ENCODE peak calls at places on chromosomes 7 and 10, in nine cellular contexts. F is prostate gland, N is GM12892, S is IMR-90, C is suprapubic skin, L is erythroblast, T is spleen, P is vagina, Q is right lobe of liver. Z is an unnamed sample.

GRCh38 chr10:101780187-101780817 is 2.9 kb downstream of the NPM3 start:
- DNase-seq in F (no peak), N (no peak), S (no peak), C (peak), L (no peak), T (no peak), P (no peak), Q (no peak), Z (no peak)

GRCh38 chr7:112074464-112074863 is 131.7 kb downstream of the DOCK4 start:
- DNase-seq in F (no peak), N (no peak), S (no peak), C (no peak), L (no peak), T (no peak), P (no peak), Q (no peak), Z (no peak)

GRCh38 chr7:82760092-82760491 is 316.5 kb upstream of the CACNA2D1 start:
- DNase-seq in F (no peak), N (no peak), S (peak), C (no peak), L (no peak), T (no peak), P (no peak), Q (no peak), Z (no peak)

GRCh38 chr7:158581440-158582088 is 6.1 kb downstream of the PTPRN2 start:
- DNase-seq in F (no peak), N (no peak), S (no peak), C (no peak), L (no peak), T (no peak), P (no peak), Q (no peak), Z (no peak)

GRCh38 chr7:73718438-73718881 is 1.0 kb downstream of the STX1A start:
- DNase-seq in F (no peak), N (no peak), S (no peak), C (no peak), L (no peak), T (no peak), P (no peak), Q (no peak), Z (no peak)

GRCh38 chr10:24872049-24872789 is 80.2 kb downstream of the PRTFDC1 start:
- DNase-seq in F (no peak), N (no peak), S (no peak), C (no peak), L (no peak), T (no peak), P (no peak), Q (no peak), Z (no peak)

GRCh38 chr10:5832946-5833345 is 19.7 kb upstream of the GDI2 start:
- DNase-seq in F (peak), N (no peak), S (no peak), C (no peak), L (no peak), T (peak), P (no peak), Q (no peak), Z (no peak)

GRCh38 chr10:97550336-97551149 is 22.0 kb upstream of the ANKRD2 start:
- DNase-seq in F (no peak), N (no peak), S (no peak), C (no peak), L (no peak), T (peak), P (no peak), Q (no peak), Z (no peak)

GRCh38 chr7:131431289-131431688 is 103.6 kb downstream of the MKLN1 start:
- DNase-seq in F (peak), N (no peak), S (peak), C (no peak), L (no peak), T (no peak), P (no peak), Q (no peak), Z (no peak)

GRCh38 chr10:2631557-2631956 is 435.8 kb upstream of the PFKP start:
- DNase-seq in F (no peak), N (no peak), S (no peak), C (no peak), L (no peak), T (no peak), P (no peak), Q (no peak), Z (no peak)

GRCh38 chr10:57338823-57339558 is 928.7 kb downstream of the IPMK start:
- DNase-seq in F (no peak), N (no peak), S (peak), C (no peak), L (peak), T (no peak), P (no peak), Q (no peak), Z (no peak)

GRCh38 chr10:9243861-9244515 is 1189.5 kb downstream of the GATA3 start:
- DNase-seq in F (no peak), N (no peak), S (no peak), C (no peak), L (no peak), T (no peak), P (no peak), Q (no peak), Z (no peak)

GRCh38 chr7:46811529-46811928 is 770.4 kb downstream of the TNS3 start:
- DNase-seq in F (no peak), N (no peak), S (peak), C (no peak), L (no peak), T (no peak), P (no peak), Q (no peak), Z (peak)

GRCh38 chr7:17994079-17994478 is 33.6 kb downstream of the PRPS1L1 start:
- DNase-seq in F (no peak), N (no peak), S (no peak), C (no peak), L (no peak), T (no peak), P (no peak), Q (no peak), Z (no peak)

GRCh38 chr7:78568690-78569089 is 770.1 kb downstream of the PHTF2 start:
- DNase-seq in F (no peak), N (no peak), S (no peak), C (no peak), L (no peak), T (no peak), P (no peak), Q (no peak), Z (no peak)

GRCh38 chr10:2836921-2837662 is 230.3 kb upstream of the PFKP start:
- DNase-seq in F (no peak), N (no peak), S (no peak), C (no peak), L (no peak), T (no peak), P (no peak), Q (no peak), Z (no peak)

GRCh38 chr7:27051451-27051850 is 44.3 kb downstream of the HOXA1 start:
- DNase-seq in F (no peak), N (no peak), S (no peak), C (no peak), L (no peak), T (no peak), P (no peak), Q (no peak), Z (no peak)

GRCh38 chr10:1347962-1348772 is 292.0 kb downstream of the WDR37 start:
- DNase-seq in F (no peak), N (no peak), S (no peak), C (no peak), L (no peak), T (no peak), P (no peak), Q (no peak), Z (no peak)

GRCh38 chr10:132955479-132955878 is 13.1 kb upstream of the CFAP46 start:
- DNase-seq in F (no peak), N (no peak), S (no peak), C (no peak), L (no peak), T (no peak), P (no peak), Q (no peak), Z (no peak)

GRCh38 chr7:24756545-24756988 is 697 bp downstream of the GSDME start:
- DNase-seq in F (no peak), N (no peak), S (peak), C (no peak), L (peak), T (no peak), P (no peak), Q (no peak), Z (no peak)

GRCh38 chr10:6203331-6204062 is 765 bp downstream of the PFKFB3 start:
- DNase-seq in F (peak), N (peak), S (peak), C (no peak), L (peak), T (peak), P (no peak), Q (peak), Z (peak)

GRCh38 chr7:104976966-104977636 is 36.9 kb upstream of the KMT2E start:
- DNase-seq in F (no peak), N (no peak), S (no peak), C (no peak), L (no peak), T (no peak), P (no peak), Q (no peak), Z (no peak)

GRCh38 chr10:26217396-26218105 is 977 bp downstream of the GAD2 start:
- DNase-seq in F (no peak), N (no peak), S (no peak), C (no peak), L (no peak), T (no peak), P (no peak), Q (no peak), Z (no peak)

GRCh38 chr10:33215635-33216034 is 118.8 kb downstream of the NRP1 start:
- DNase-seq in F (no peak), N (no peak), S (no peak), C (no peak), L (no peak), T (no peak), P (no peak), Q (no peak), Z (no peak)

GRCh38 chr7:150378115-150378852 is 846 bp upstream of the ZNF775 start:
- DNase-seq in F (peak), N (no peak), S (peak), C (no peak), L (peak), T (peak), P (no peak), Q (peak), Z (peak)

GRCh38 chr10:102347236-102347828 is 48.2 kb upstream of the NFKB2 start:
- DNase-seq in F (peak), N (no peak), S (peak), C (no peak), L (peak), T (no peak), P (no peak), Q (peak), Z (no peak)

GRCh38 chr7:2713978-2714377 is 26.0 kb downstream of the AMZ1 start:
- DNase-seq in F (no peak), N (no peak), S (no peak), C (no peak), L (no peak), T (no peak), P (no peak), Q (no peak), Z (no peak)

GRCh38 chr7:135712796-135713195 is 15.2 kb downstream of the SLC13A4 start:
- DNase-seq in F (no peak), N (no peak), S (no peak), C (no peak), L (no peak), T (no peak), P (no peak), Q (no peak), Z (no peak)

GRCh38 chr10:48232717-48233447 is 41.6 kb downstream of the FRMPD2 start:
- DNase-seq in F (no peak), N (no peak), S (no peak), C (peak), L (no peak), T (peak), P (peak), Q (no peak), Z (no peak)

GRCh38 chr10:123252779-123253178 is 98.6 kb downstream of the BUB3 start:
- DNase-seq in F (no peak), N (no peak), S (no peak), C (no peak), L (no peak), T (no peak), P (no peak), Q (no peak), Z (no peak)

GRCh38 chr7:117873056-117873932 is at the start of gene CTTNBP2:
- DNase-seq in F (peak), N (no peak), S (peak), C (peak), L (peak), T (peak), P (no peak), Q (peak), Z (peak)

GRCh38 chr10:43695730-43696129 is 47.0 kb upstream of the ZNF32 start:
- DNase-seq in F (no peak), N (no peak), S (no peak), C (no peak), L (no peak), T (peak), P (no peak), Q (no peak), Z (no peak)

GRCh38 chr10:76035728-76036409 is 604.4 kb downstream of the LRMDA start:
- DNase-seq in F (no peak), N (no peak), S (no peak), C (no peak), L (no peak), T (no peak), P (no peak), Q (no peak), Z (no peak)

GRCh38 chr10:86635402-86635801 is 18.9 kb upstream of the OPN4 start:
- DNase-seq in F (no peak), N (no peak), S (peak), C (no peak), L (no peak), T (no peak), P (no peak), Q (no peak), Z (no peak)

GRCh38 chr7:16345979-16346958 is 75.1 kb downstream of the CRPPA start:
- DNase-seq in F (no peak), N (no peak), S (peak), C (no peak), L (no peak), T (no peak), P (no peak), Q (no peak), Z (no peak)

GRCh38 chr7:122305475-122306319 is 1.1 kb upstream of the FEZF1 start:
- DNase-seq in F (no peak), N (no peak), S (no peak), C (no peak), L (no peak), T (peak), P (no peak), Q (peak), Z (no peak)

DNA sequence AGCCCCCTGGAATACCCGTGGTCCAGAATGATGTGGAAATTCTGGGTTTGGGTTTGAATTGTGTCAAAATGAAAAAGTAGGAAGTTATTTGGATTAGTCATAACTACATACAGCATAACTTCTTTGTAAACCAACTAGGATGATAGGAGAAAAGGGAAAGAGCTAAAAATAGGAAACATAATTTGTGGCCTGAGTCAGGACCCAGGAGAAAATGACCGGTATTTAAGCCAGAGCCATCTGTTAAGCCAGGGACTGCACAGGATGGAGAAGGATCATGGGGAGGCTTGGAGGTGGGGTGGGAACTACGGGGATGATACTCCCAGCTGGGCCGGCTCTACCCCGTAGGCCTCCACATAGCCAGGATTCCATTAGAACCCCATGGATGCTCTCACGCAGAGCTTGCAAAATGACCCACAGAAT is 98.6 kb downstream of the MYOF start:
- DNase-seq in F (no peak), N (no peak), S (peak), C (no peak), L (no peak), T (no peak), P (no peak), Q (no peak), Z (no peak)
- TF ChIP-seq POLR2A in F (no peak), N (no peak), S (no peak), C (no peak), L (no peak), T (no peak), P (no peak), Q (no peak), Z (no peak)

GRCh38 chr7:116673504-116673865 is 1.5 kb downstream of the MET start:
- DNase-seq in F (no peak), N (no peak), S (no peak), C (no peak), L (no peak), T (no peak), P (no peak), Q (no peak), Z (no peak)

GRCh38 chr7:116672596-116673503 is 854 bp downstream of the MET start:
- DNase-seq in F (peak), N (no peak), S (peak), C (no peak), L (no peak), T (no peak), P (no peak), Q (peak), Z (no peak)

GRCh38 chr7:116671111-116671510 is 885 bp upstream of the MET start:
- DNase-seq in F (no peak), N (no peak), S (no peak), C (no peak), L (no peak), T (no peak), P (no peak), Q (no peak), Z (no peak)

GRCh38 chr7:116670409-116671036 is 1.5 kb upstream of the MET start:
- DNase-seq in F (no peak), N (no peak), S (peak), C (no peak), L (no peak), T (no peak), P (no peak), Q (no peak), Z (no peak)

GRCh38 chr7:116671681-116672595 is at the start of gene MET:
- DNase-seq in F (peak), N (peak), S (peak), C (peak), L (peak), T (peak), P (no peak), Q (peak), Z (peak)
- TF ChIP-seq POLR2A in F (peak), N (no peak), S (peak), C (no peak), L (no peak), T (no peak), P (no peak), Q (peak), Z (peak)

DNA sequence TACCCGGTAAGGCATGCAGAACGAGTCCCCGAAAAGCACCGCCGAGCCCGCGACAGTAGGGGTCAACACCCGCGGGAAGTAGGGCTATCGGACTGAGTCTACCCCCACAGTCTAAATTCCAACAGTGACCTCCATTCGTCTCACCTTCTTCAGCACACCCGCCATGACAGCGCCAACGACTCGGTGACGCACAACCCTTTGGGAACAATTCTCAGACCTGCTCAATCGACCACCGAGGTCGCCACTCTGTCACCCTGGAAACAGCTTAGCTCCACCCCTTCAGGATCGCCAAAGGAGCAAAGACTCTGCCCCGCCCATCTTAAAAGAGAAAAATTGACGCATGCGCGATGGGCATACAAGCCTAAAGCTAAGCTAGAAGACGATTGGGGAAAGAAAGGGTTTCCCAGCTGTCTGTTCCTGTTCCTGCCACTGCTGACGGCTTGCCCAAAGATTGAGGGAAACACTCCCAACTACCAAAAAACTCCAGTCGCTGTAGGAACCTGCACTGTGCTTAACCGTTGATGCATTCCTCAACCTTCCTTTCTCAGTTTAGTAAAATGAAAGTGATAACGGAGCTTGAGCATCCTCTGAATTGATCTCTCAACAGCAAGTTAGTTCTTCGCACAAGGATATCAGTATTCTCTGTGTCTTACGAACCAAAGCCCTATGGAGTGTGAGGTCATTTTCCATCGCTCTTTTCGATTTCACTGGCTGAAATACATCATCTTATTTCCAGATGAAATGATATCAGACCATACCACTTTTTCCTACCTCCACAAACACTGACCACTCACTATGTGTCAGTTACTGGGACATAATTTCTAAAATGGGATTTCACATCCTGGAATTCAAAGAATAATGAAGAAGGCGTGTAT is at the start of gene NDUFA5:
- DNase-seq in F (peak), N (peak), S (peak), C (peak), L (peak), T (peak), P (peak), Q (peak), Z (peak)
- TF ChIP-seq POLR2A in F (peak), N (peak), S (peak), C (peak), L (peak), T (no peak), P (peak), Q (peak), Z (no peak)

DNA sequence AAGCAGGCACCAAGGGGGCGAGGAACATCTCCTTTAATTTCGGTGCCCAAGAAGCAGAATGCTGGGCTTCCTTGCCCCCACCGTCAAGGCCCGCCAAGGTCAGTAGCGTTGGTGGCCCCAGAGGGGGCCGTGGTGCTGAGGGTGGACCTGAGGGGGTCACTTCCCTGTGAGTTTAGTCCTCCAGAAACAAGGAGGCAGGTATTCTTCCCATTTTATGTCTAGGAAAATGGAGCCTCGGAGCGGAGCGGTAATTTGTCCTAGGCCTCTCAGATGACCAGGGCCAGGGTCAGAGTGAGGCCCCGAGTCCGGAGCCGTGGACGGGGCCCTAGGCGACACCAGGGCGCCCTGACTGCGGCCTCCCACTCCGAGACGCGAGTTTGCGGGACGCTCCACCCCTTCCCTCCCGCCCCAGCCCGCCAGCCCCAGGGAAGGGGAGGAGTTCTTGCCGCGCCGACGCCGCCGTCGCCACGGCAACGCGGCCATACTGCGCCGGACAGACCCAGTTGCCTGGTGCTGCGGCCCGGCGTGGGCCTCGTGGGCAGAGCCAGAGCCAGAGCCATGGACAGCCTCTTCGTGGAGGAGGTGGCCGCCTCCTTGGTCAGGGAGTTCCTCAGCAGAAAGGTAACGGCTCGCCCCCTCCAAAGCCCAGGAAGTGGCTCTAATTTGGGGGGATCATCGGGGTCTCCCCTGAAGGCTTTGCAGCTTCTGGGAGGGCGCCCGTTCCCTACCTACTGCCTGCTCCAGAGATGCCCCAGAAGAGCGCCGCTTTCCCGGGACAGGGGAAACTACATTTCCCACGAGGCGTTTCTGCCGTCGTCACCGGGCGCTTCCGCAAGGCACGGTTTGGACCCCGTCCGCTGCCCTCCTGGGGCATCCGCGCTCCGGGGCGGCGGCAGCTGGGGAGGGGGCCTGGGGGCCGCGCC is at the start of gene MINDY4:
- DNase-seq in F (peak), N (peak), S (peak), C (peak), L (peak), T (peak), P (no peak), Q (peak), Z (peak)
- TF ChIP-seq POLR2A in F (no peak), N (no peak), S (no peak), C (no peak), L (peak), T (no peak), P (no peak), Q (peak), Z (no peak)